ENCODE peak calls at places on chromosomes 4 and X, in five cellular contexts. One of them, this sample, is unnamed.

GRCh38 chrX:47577901-47578300 is 4.3 kb upstream of the TIMP1 start:
- DNase-seq in cardiac septum: no peak
- DNase-seq in iPS-NIHi11: no peak
- DNase-seq in sigmoid colon: no peak
- DNase-seq in SK-MEL-5: no peak
- DNase-seq in this sample: no peak

GRCh38 chrX:129638917-129639316 is 15.8 kb downstream of the APLN start:
- DNase-seq in cardiac septum: no peak
- DNase-seq in SK-MEL-5: no peak
- DNase-seq in sigmoid colon: no peak
- DNase-seq in iPS-NIHi11: no peak
- DNase-seq in this sample: no peak

GRCh38 chrX:107542500-107542899 is 85.8 kb upstream of the PRPS1 start:
- DNase-seq in SK-MEL-5: peak
- DNase-seq in sigmoid colon: no peak
- DNase-seq in iPS-NIHi11: peak
- DNase-seq in cardiac septum: no peak
- DNase-seq in this sample: no peak

GRCh38 chrX:66221856-66222255 is 57.8 kb downstream of the HEPH start:
- DNase-seq in iPS-NIHi11: no peak
- DNase-seq in cardiac septum: no peak
- DNase-seq in SK-MEL-5: no peak
- DNase-seq in sigmoid colon: no peak
- DNase-seq in this sample: no peak

GRCh38 chr4:123924536-123924935 is 527.9 kb downstream of the SPRY1 start:
- DNase-seq in cardiac septum: no peak
- DNase-seq in sigmoid colon: no peak
- DNase-seq in SK-MEL-5: no peak
- DNase-seq in iPS-NIHi11: no peak
- DNase-seq in this sample: no peak

GRCh38 chrX:41301438-41301824 is 32.5 kb upstream of the DDX3X start:
- DNase-seq in sigmoid colon: no peak
- DNase-seq in SK-MEL-5: no peak
- DNase-seq in iPS-NIHi11: no peak
- DNase-seq in cardiac septum: no peak
- DNase-seq in this sample: no peak

GRCh38 chrX:8913665-8914409 is 112.7 kb upstream of the FAM9A start:
- DNase-seq in iPS-NIHi11: no peak
- DNase-seq in sigmoid colon: peak
- DNase-seq in cardiac septum: no peak
- DNase-seq in SK-MEL-5: no peak
- DNase-seq in this sample: peak

GRCh38 chr4:37561803-37562207 is 124.4 kb downstream of the RELL1 start:
- DNase-seq in sigmoid colon: no peak
- DNase-seq in SK-MEL-5: peak
- DNase-seq in iPS-NIHi11: no peak
- DNase-seq in cardiac septum: no peak
- DNase-seq in this sample: no peak

GRCh38 chr4:4569036-4569435 is 27.2 kb upstream of the STX18 start:
- DNase-seq in cardiac septum: no peak
- DNase-seq in sigmoid colon: no peak
- DNase-seq in iPS-NIHi11: no peak
- DNase-seq in SK-MEL-5: no peak
- DNase-seq in this sample: no peak

GRCh38 chr4:120724656-120725055 is 197.9 kb downstream of the PRDM5 start:
- DNase-seq in iPS-NIHi11: no peak
- DNase-seq in cardiac septum: no peak
- DNase-seq in sigmoid colon: no peak
- DNase-seq in SK-MEL-5: no peak
- DNase-seq in this sample: no peak

GRCh38 chr4:38278255-38278654 is 318.1 kb downstream of the PTTG2 start:
- DNase-seq in SK-MEL-5: no peak
- DNase-seq in iPS-NIHi11: no peak
- DNase-seq in sigmoid colon: no peak
- DNase-seq in cardiac septum: no peak
- DNase-seq in this sample: no peak

GRCh38 chr4:125787707-125788106 is 473.0 kb downstream of the FAT4 start:
- DNase-seq in sigmoid colon: no peak
- DNase-seq in iPS-NIHi11: no peak
- DNase-seq in SK-MEL-5: peak
- DNase-seq in cardiac septum: no peak
- DNase-seq in this sample: no peak

GRCh38 chr4:144670776-144671175 is 24.8 kb downstream of the HHIP start:
- DNase-seq in SK-MEL-5: no peak
- DNase-seq in cardiac septum: no peak
- DNase-seq in iPS-NIHi11: no peak
- DNase-seq in sigmoid colon: no peak
- DNase-seq in this sample: no peak

GRCh38 chrX:6460893-6461490 is 73.9 kb downstream of the VCX3A start:
- DNase-seq in cardiac septum: no peak
- DNase-seq in iPS-NIHi11: no peak
- DNase-seq in SK-MEL-5: no peak
- DNase-seq in sigmoid colon: no peak
- DNase-seq in this sample: no peak

GRCh38 chrX:40108084-40108958 is 10.6 kb upstream of the BCOR start:
- DNase-seq in SK-MEL-5: no peak
- DNase-seq in sigmoid colon: peak
- DNase-seq in iPS-NIHi11: no peak
- DNase-seq in cardiac septum: no peak
- DNase-seq in this sample: no peak

GRCh38 chrX:7215842-7216241 is 67.9 kb upstream of the PUDP start:
- DNase-seq in iPS-NIHi11: no peak
- DNase-seq in SK-MEL-5: no peak
- DNase-seq in cardiac septum: no peak
- DNase-seq in sigmoid colon: no peak
- DNase-seq in this sample: peak

GRCh38 chr4:124713213-124713592 is 671 bp upstream of the ANKRD50 start:
- DNase-seq in iPS-NIHi11: peak
- DNase-seq in cardiac septum: peak
- DNase-seq in SK-MEL-5: peak
- DNase-seq in sigmoid colon: peak
- DNase-seq in this sample: no peak

GRCh38 chr4:57037982-57038604 is 59.4 kb downstream of the POLR2B start:
- DNase-seq in SK-MEL-5: peak
- DNase-seq in cardiac septum: no peak
- DNase-seq in iPS-NIHi11: peak
- DNase-seq in sigmoid colon: peak
- DNase-seq in this sample: no peak

GRCh38 chrX:39645059-39645895 is 452.5 kb downstream of the BCOR start:
- DNase-seq in sigmoid colon: peak
- DNase-seq in iPS-NIHi11: no peak
- DNase-seq in SK-MEL-5: no peak
- DNase-seq in cardiac septum: no peak
- DNase-seq in this sample: peak

GRCh38 chr4:36414248-36414647 is 132.8 kb downstream of the DTHD1 start:
- DNase-seq in iPS-NIHi11: no peak
- DNase-seq in cardiac septum: no peak
- DNase-seq in sigmoid colon: no peak
- DNase-seq in SK-MEL-5: peak
- DNase-seq in this sample: no peak

This sample was measured in GM04503.